ENCODE peak calls at places on chromosomes 11 and 22, in five cellular contexts. I, B, J, S and N are unnamed samples.

GRCh38 chr11:8023831-8024555 is 36.9 kb downstream of the EIF3F start:
- DNase-seq in J (no peak), B (no peak), I (no peak), S (no peak), N (no peak)

GRCh38 chr11:104912102-104912501 is 13.8 kb upstream of the CASP12 start:
- DNase-seq in I (no peak), S (no peak), J (no peak), B (no peak), N (no peak)

GRCh38 chr22:24507742-24508141 is 12.6 kb downstream of the UPB1 start:
- DNase-seq in B (no peak), I (no peak), J (no peak), S (no peak), N (no peak)

GRCh38 chr11:111944139-111944538 is 7.0 kb downstream of the DIXDC1 start:
- DNase-seq in I (no peak), J (no peak), S (no peak), B (no peak), N (no peak)

GRCh38 chr11:130781906-130782305 is 134.4 kb downstream of the SNX19 start:
- DNase-seq in S (no peak), B (peak), I (peak), J (no peak), N (no peak)

GRCh38 chr11:47178305-47178704 is 1.6 kb upstream of the ARFGAP2 start:
- DNase-seq in I (no peak), S (no peak), B (no peak), J (no peak), N (no peak)

GRCh38 chr22:48765595-48765994 is 1062.1 kb downstream of the BRD1 start:
- DNase-seq in B (no peak), S (no peak), J (no peak), I (no peak), N (no peak)

GRCh38 chr11:46363455-46363920 is 16.2 kb downstream of the DGKZ start:
- DNase-seq in S (no peak), I (peak), B (peak), J (peak), N (peak)

GRCh38 chr11:58787903-58788302 is 56.2 kb upstream of the GLYAT start:
- DNase-seq in J (no peak), I (no peak), B (peak), S (no peak), N (no peak)

GRCh38 chr11:113552271-113552670 is 77.1 kb upstream of the DRD2 start:
- DNase-seq in B (no peak), S (no peak), J (no peak), I (no peak), N (no peak)

GRCh38 chr11:64862914-64863313 is 15.5 kb downstream of the EHD1 start:
- DNase-seq in J (no peak), S (no peak), B (no peak), I (no peak), N (peak)

GRCh38 chr22:30875481-30876215 is 92.9 kb downstream of the MORC2 start:
- DNase-seq in B (no peak), I (peak), S (no peak), J (peak), N (peak)

GRCh38 chr11:27372159-27372558 is 9.1 kb upstream of the CCDC34 start:
- DNase-seq in S (no peak), I (no peak), B (no peak), J (no peak), N (no peak)

GRCh38 chr11:33699515-33700424 is 856 bp downstream of the C11orf91 start:
- DNase-seq in S (peak), I (peak), J (no peak), B (no peak), N (no peak)

GRCh38 chr11:73143126-73143838 is 1.2 kb upstream of the FCHSD2 start:
- DNase-seq in B (no peak), I (no peak), J (no peak), S (no peak), N (no peak)

GRCh38 chr11:71425851-71426250 is 22.3 kb downstream of the DHCR7 start:
- DNase-seq in B (peak), S (no peak), J (no peak), I (no peak), N (no peak)

GRCh38 chr22:44620841-44621382 is 81.1 kb upstream of the PRR5 start:
- DNase-seq in S (no peak), I (no peak), J (no peak), B (no peak), N (no peak)

GRCh38 chr11:122578168-122578825 is 77.2 kb upstream of the UBASH3B start:
- DNase-seq in B (no peak), J (no peak), S (no peak), I (no peak), N (no peak)

GRCh38 chr11:111334495-111335123 is 36.3 kb downstream of the POU2AF3 start:
- DNase-seq in J (no peak), I (no peak), B (no peak), S (no peak), N (no peak)

GRCh38 chr11:76164861-76165751 is 41.2 kb downstream of the WNT11 start:
- DNase-seq in S (no peak), J (no peak), I (no peak), B (no peak), N (peak)

GRCh38 chr11:67435031-67435726 is 2.3 kb downstream of the PTPRCAP start:
- DNase-seq in S (no peak), I (no peak), J (no peak), B (no peak), N (no peak)

GRCh38 chr11:1109918-1110705 is 35.4 kb downstream of the MUC2 start:
- DNase-seq in I (peak), S (no peak), B (no peak), J (no peak), N (peak)

GRCh38 chr11:17744151-17744940 is 9.8 kb downstream of the KCNC1 start:
- DNase-seq in J (peak), S (no peak), B (no peak), I (no peak), N (peak)

GRCh38 chr11:2751523-2752203 is 51.9 kb upstream of the KCNQ1OT1 start:
- DNase-seq in I (no peak), B (no peak), S (no peak), J (peak), N (peak)

GRCh38 chr22:49826603-49827306 is 918 bp downstream of the BRD1 start:
- DNase-seq in S (peak), J (no peak), B (peak), I (peak), N (peak)

GRCh38 chr11:9550209-9550628 is 23.3 kb upstream of the WEE1 start:
- DNase-seq in B (no peak), I (no peak), J (no peak), S (no peak), N (no peak)

GRCh38 chr22:26321469-26321913 is 107.6 kb upstream of the ASPHD2 start:
- DNase-seq in S (no peak), J (peak), I (peak), B (no peak), N (no peak)

GRCh38 chr11:61826930-61827572 is 1.0 kb upstream of the FADS2 start:
- DNase-seq in I (no peak), J (no peak), S (peak), B (no peak), N (peak)

GRCh38 chr11:19595840-19596751 is 116.5 kb upstream of the NAV2 start:
- DNase-seq in S (no peak), I (peak), J (no peak), B (peak), N (peak)

GRCh38 chr22:42214625-42215415 is 55.6 kb downstream of the TCF20 start:
- DNase-seq in S (no peak), J (peak), I (peak), B (no peak), N (peak)

GRCh38 chr22:49015459-49015858 is 812.2 kb downstream of the BRD1 start:
- DNase-seq in J (no peak), I (no peak), S (no peak), B (no peak), N (peak)

GRCh38 chr11:62449451-62449851 is 30.6 kb downstream of the SCGB1A1 start:
- DNase-seq in I (no peak), S (no peak), B (peak), J (no peak), N (no peak)

GRCh38 chr11:130434521-130435223 is 6.3 kb upstream of the ADAMTS8 start:
- DNase-seq in S (peak), J (peak), I (peak), B (peak), N (peak)

GRCh38 chr22:39530692-39531331 is 1.7 kb downstream of the RPS19BP1 start:
- DNase-seq in I (no peak), S (peak), B (peak), J (no peak), N (peak)

GRCh38 chr11:119713361-119714040 is 15.5 kb downstream of the NECTIN1 start:
- DNase-seq in I (no peak), J (no peak), B (no peak), S (no peak), N (peak)

GRCh38 chr11:35593143-35593542 is 25.1 kb upstream of the FJX1 start:
- DNase-seq in I (no peak), J (no peak), S (no peak), B (peak), N (no peak)

GRCh38 chr11:128116447-128117240 is 470.7 kb downstream of the ETS1 start:
- DNase-seq in I (no peak), J (no peak), B (no peak), S (no peak), N (no peak)

GRCh38 chr22:24186352-24186740 is 5.1 kb downstream of the SUSD2 start:
- DNase-seq in I (peak), J (no peak), S (no peak), B (no peak), N (no peak)

GRCh38 chr11:25769287-25769686 is 562.6 kb upstream of the ANO3 start:
- DNase-seq in S (no peak), I (no peak), B (peak), J (no peak), N (no peak)